ENCODE peak calls at places on chromosome 1, in eight cellular contexts. One of them, this sample, is unnamed.

GRCh38 chr1:218361298-218362065 is 16.3 kb downstream of the TGFB2 start:
- DNase-seq in stimulated activated CD8-positive, alpha-beta memory T cell treated with anti-CD3 and anti-CD28 coated beads, Interleukin-7, amount 100 ng/mL, for 1 hour: no peak
- DNase-seq in NCI-H774: no peak
- DNase-seq in Caco-2: peak
- DNase-seq in NCI-H1436: no peak
- DNase-seq in NCI-H1092 treated with DMSO at 0.1 percent for 48 hours: peak
- DNase-seq in upper lobe of right lung: no peak
- DNase-seq in neural progenitor cell: peak
- DNase-seq in this sample: no peak

GRCh38 chr1:22325531-22326371 is 125.9 kb upstream of the ZBTB40 start:
- DNase-seq in stimulated activated CD8-positive, alpha-beta memory T cell treated with anti-CD3 and anti-CD28 coated beads, Interleukin-7, amount 100 ng/mL, for 1 hour: no peak
- DNase-seq in NCI-H774: no peak
- DNase-seq in Caco-2: no peak
- DNase-seq in NCI-H1436: no peak
- DNase-seq in neural progenitor cell: no peak
- DNase-seq in NCI-H1092 treated with DMSO at 0.1 percent for 48 hours: no peak
- DNase-seq in upper lobe of right lung: peak
- DNase-seq in this sample: no peak

GRCh38 chr1:177010246-177010825 is 154.2 kb downstream of the ASTN1 start:
- DNase-seq in upper lobe of right lung: no peak
- DNase-seq in NCI-H1092 treated with DMSO at 0.1 percent for 48 hours: no peak
- DNase-seq in Caco-2: no peak
- DNase-seq in stimulated activated CD8-positive, alpha-beta memory T cell treated with anti-CD3 and anti-CD28 coated beads, Interleukin-7, amount 100 ng/mL, for 1 hour: no peak
- DNase-seq in neural progenitor cell: no peak
- DNase-seq in NCI-H1436: no peak
- DNase-seq in NCI-H774: no peak
- DNase-seq in this sample: no peak

GRCh38 chr1:22556391-22557104 is 6.7 kb upstream of the EPHA8 start:
- DNase-seq in Caco-2: no peak
- DNase-seq in NCI-H774: no peak
- DNase-seq in NCI-H1436: no peak
- DNase-seq in upper lobe of right lung: no peak
- DNase-seq in stimulated activated CD8-positive, alpha-beta memory T cell treated with anti-CD3 and anti-CD28 coated beads, Interleukin-7, amount 100 ng/mL, for 1 hour: no peak
- DNase-seq in neural progenitor cell: peak
- DNase-seq in NCI-H1092 treated with DMSO at 0.1 percent for 48 hours: no peak
- DNase-seq in this sample: no peak

GRCh38 chr1:192668434-192668983 is 32.6 kb downstream of the RGS13 start:
- DNase-seq in NCI-H1092 treated with DMSO at 0.1 percent for 48 hours: no peak
- DNase-seq in neural progenitor cell: peak
- DNase-seq in NCI-H1436: no peak
- DNase-seq in NCI-H774: no peak
- DNase-seq in Caco-2: no peak
- DNase-seq in upper lobe of right lung: no peak
- DNase-seq in stimulated activated CD8-positive, alpha-beta memory T cell treated with anti-CD3 and anti-CD28 coated beads, Interleukin-7, amount 100 ng/mL, for 1 hour: no peak
- DNase-seq in this sample: no peak

GRCh38 chr1:67853704-67854103 is 20.4 kb upstream of the GNG12 start:
- DNase-seq in NCI-H1436: peak
- DNase-seq in stimulated activated CD8-positive, alpha-beta memory T cell treated with anti-CD3 and anti-CD28 coated beads, Interleukin-7, amount 100 ng/mL, for 1 hour: no peak
- DNase-seq in neural progenitor cell: peak
- DNase-seq in NCI-H1092 treated with DMSO at 0.1 percent for 48 hours: peak
- DNase-seq in Caco-2: peak
- DNase-seq in upper lobe of right lung: peak
- DNase-seq in NCI-H774: peak
- DNase-seq in this sample: peak

GRCh38 chr1:182143825-182144661 is 82.5 kb upstream of the ZNF648 start:
- DNase-seq in NCI-H774: no peak
- DNase-seq in neural progenitor cell: peak
- DNase-seq in NCI-H1092 treated with DMSO at 0.1 percent for 48 hours: peak
- DNase-seq in Caco-2: no peak
- DNase-seq in NCI-H1436: no peak
- DNase-seq in upper lobe of right lung: peak
- DNase-seq in stimulated activated CD8-positive, alpha-beta memory T cell treated with anti-CD3 and anti-CD28 coated beads, Interleukin-7, amount 100 ng/mL, for 1 hour: no peak
- DNase-seq in this sample: peak

GRCh38 chr1:17422461-17422860 is 17.0 kb downstream of the RCC2 start:
- DNase-seq in NCI-H774: no peak
- DNase-seq in NCI-H1436: no peak
- DNase-seq in Caco-2: no peak
- DNase-seq in upper lobe of right lung: no peak
- DNase-seq in stimulated activated CD8-positive, alpha-beta memory T cell treated with anti-CD3 and anti-CD28 coated beads, Interleukin-7, amount 100 ng/mL, for 1 hour: no peak
- DNase-seq in NCI-H1092 treated with DMSO at 0.1 percent for 48 hours: no peak
- DNase-seq in neural progenitor cell: no peak
- DNase-seq in this sample: no peak

GRCh38 chr1:221689138-221689537 is 52.8 kb downstream of the DUSP10 start:
- DNase-seq in Caco-2: no peak
- DNase-seq in NCI-H1436: no peak
- DNase-seq in upper lobe of right lung: no peak
- DNase-seq in neural progenitor cell: no peak
- DNase-seq in stimulated activated CD8-positive, alpha-beta memory T cell treated with anti-CD3 and anti-CD28 coated beads, Interleukin-7, amount 100 ng/mL, for 1 hour: no peak
- DNase-seq in NCI-H774: no peak
- DNase-seq in NCI-H1092 treated with DMSO at 0.1 percent for 48 hours: no peak
- DNase-seq in this sample: no peak

GRCh38 chr1:19505694-19506457 is 20.5 kb upstream of the CAPZB start:
- DNase-seq in stimulated activated CD8-positive, alpha-beta memory T cell treated with anti-CD3 and anti-CD28 coated beads, Interleukin-7, amount 100 ng/mL, for 1 hour: no peak
- DNase-seq in neural progenitor cell: no peak
- DNase-seq in Caco-2: no peak
- DNase-seq in NCI-H1092 treated with DMSO at 0.1 percent for 48 hours: no peak
- DNase-seq in upper lobe of right lung: no peak
- DNase-seq in NCI-H1436: no peak
- DNase-seq in NCI-H774: no peak
- DNase-seq in this sample: no peak

GRCh38 chr1:218275823-218276222 is 9.3 kb upstream of the RRP15 start:
- DNase-seq in neural progenitor cell: no peak
- DNase-seq in Caco-2: no peak
- DNase-seq in NCI-H1436: no peak
- DNase-seq in upper lobe of right lung: no peak
- DNase-seq in NCI-H774: no peak
- DNase-seq in stimulated activated CD8-positive, alpha-beta memory T cell treated with anti-CD3 and anti-CD28 coated beads, Interleukin-7, amount 100 ng/mL, for 1 hour: no peak
- DNase-seq in NCI-H1092 treated with DMSO at 0.1 percent for 48 hours: no peak
- DNase-seq in this sample: no peak

GRCh38 chr1:183633676-183634343 is 1.8 kb downstream of the ARPC5 start:
- DNase-seq in Caco-2: peak
- DNase-seq in NCI-H1092 treated with DMSO at 0.1 percent for 48 hours: peak
- DNase-seq in NCI-H774: no peak
- DNase-seq in upper lobe of right lung: no peak
- DNase-seq in neural progenitor cell: peak
- DNase-seq in stimulated activated CD8-positive, alpha-beta memory T cell treated with anti-CD3 and anti-CD28 coated beads, Interleukin-7, amount 100 ng/mL, for 1 hour: no peak
- DNase-seq in NCI-H1436: no peak
- DNase-seq in this sample: peak

GRCh38 chr1:12518956-12519707 is 98.9 kb downstream of the DHRS3 start:
- DNase-seq in NCI-H1436: no peak
- DNase-seq in neural progenitor cell: peak
- DNase-seq in upper lobe of right lung: no peak
- DNase-seq in NCI-H1092 treated with DMSO at 0.1 percent for 48 hours: no peak
- DNase-seq in NCI-H774: no peak
- DNase-seq in stimulated activated CD8-positive, alpha-beta memory T cell treated with anti-CD3 and anti-CD28 coated beads, Interleukin-7, amount 100 ng/mL, for 1 hour: no peak
- DNase-seq in Caco-2: no peak
- DNase-seq in this sample: no peak

GRCh38 chr1:200704991-200705390 is 33.7 kb upstream of the CAMSAP2 start:
- DNase-seq in NCI-H1092 treated with DMSO at 0.1 percent for 48 hours: no peak
- DNase-seq in neural progenitor cell: no peak
- DNase-seq in Caco-2: no peak
- DNase-seq in stimulated activated CD8-positive, alpha-beta memory T cell treated with anti-CD3 and anti-CD28 coated beads, Interleukin-7, amount 100 ng/mL, for 1 hour: no peak
- DNase-seq in NCI-H774: no peak
- DNase-seq in NCI-H1436: no peak
- DNase-seq in upper lobe of right lung: no peak
- DNase-seq in this sample: no peak

GRCh38 chr1:92481598-92482403 is 4.9 kb downstream of the GFI1 start:
- DNase-seq in Caco-2: no peak
- DNase-seq in NCI-H774: no peak
- DNase-seq in upper lobe of right lung: no peak
- DNase-seq in stimulated activated CD8-positive, alpha-beta memory T cell treated with anti-CD3 and anti-CD28 coated beads, Interleukin-7, amount 100 ng/mL, for 1 hour: no peak
- DNase-seq in NCI-H1092 treated with DMSO at 0.1 percent for 48 hours: no peak
- DNase-seq in neural progenitor cell: peak
- DNase-seq in NCI-H1436: no peak
- DNase-seq in this sample: no peak

GRCh38 chr1:170601866-170602265 is 62.1 kb upstream of the PRRX1 start:
- DNase-seq in neural progenitor cell: no peak
- DNase-seq in NCI-H1092 treated with DMSO at 0.1 percent for 48 hours: no peak
- DNase-seq in NCI-H774: no peak
- DNase-seq in NCI-H1436: no peak
- DNase-seq in stimulated activated CD8-positive, alpha-beta memory T cell treated with anti-CD3 and anti-CD28 coated beads, Interleukin-7, amount 100 ng/mL, for 1 hour: no peak
- DNase-seq in upper lobe of right lung: no peak
- DNase-seq in Caco-2: no peak
- DNase-seq in this sample: no peak

GRCh38 chr1:37442644-37443043 is 31.7 kb upstream of the ZC3H12A start:
- DNase-seq in stimulated activated CD8-positive, alpha-beta memory T cell treated with anti-CD3 and anti-CD28 coated beads, Interleukin-7, amount 100 ng/mL, for 1 hour: no peak
- DNase-seq in NCI-H1436: no peak
- DNase-seq in Caco-2: no peak
- DNase-seq in neural progenitor cell: no peak
- DNase-seq in upper lobe of right lung: no peak
- DNase-seq in NCI-H774: no peak
- DNase-seq in NCI-H1092 treated with DMSO at 0.1 percent for 48 hours: no peak
- DNase-seq in this sample: no peak

GRCh38 chr1:97094257-97094972 is 372.8 kb downstream of the PTBP2 start:
- DNase-seq in upper lobe of right lung: no peak
- DNase-seq in neural progenitor cell: peak
- DNase-seq in NCI-H774: no peak
- DNase-seq in NCI-H1436: no peak
- DNase-seq in stimulated activated CD8-positive, alpha-beta memory T cell treated with anti-CD3 and anti-CD28 coated beads, Interleukin-7, amount 100 ng/mL, for 1 hour: no peak
- DNase-seq in Caco-2: peak
- DNase-seq in NCI-H1092 treated with DMSO at 0.1 percent for 48 hours: no peak
- DNase-seq in this sample: peak

GRCh38 chr1:243343970-243344749 is 88.3 kb downstream of the SDCCAG8 start:
- DNase-seq in upper lobe of right lung: no peak
- DNase-seq in Caco-2: peak
- DNase-seq in NCI-H774: peak
- DNase-seq in neural progenitor cell: peak
- DNase-seq in NCI-H1092 treated with DMSO at 0.1 percent for 48 hours: peak
- DNase-seq in NCI-H1436: peak
- DNase-seq in stimulated activated CD8-positive, alpha-beta memory T cell treated with anti-CD3 and anti-CD28 coated beads, Interleukin-7, amount 100 ng/mL, for 1 hour: no peak
- DNase-seq in this sample: no peak

GRCh38 chr1:245871881-245872280 is 635.2 kb downstream of the SMYD3 start:
- DNase-seq in NCI-H774: no peak
- DNase-seq in neural progenitor cell: no peak
- DNase-seq in Caco-2: no peak
- DNase-seq in NCI-H1436: no peak
- DNase-seq in upper lobe of right lung: no peak
- DNase-seq in NCI-H1092 treated with DMSO at 0.1 percent for 48 hours: no peak
- DNase-seq in stimulated activated CD8-positive, alpha-beta memory T cell treated with anti-CD3 and anti-CD28 coated beads, Interleukin-7, amount 100 ng/mL, for 1 hour: no peak
- DNase-seq in this sample: peak

GRCh38 chr1:18230840-18231239 is 123.2 kb downstream of the IGSF21 start:
- DNase-seq in stimulated activated CD8-positive, alpha-beta memory T cell treated with anti-CD3 and anti-CD28 coated beads, Interleukin-7, amount 100 ng/mL, for 1 hour: no peak
- DNase-seq in NCI-H1436: no peak
- DNase-seq in neural progenitor cell: no peak
- DNase-seq in upper lobe of right lung: no peak
- DNase-seq in Caco-2: no peak
- DNase-seq in NCI-H774: no peak
- DNase-seq in NCI-H1092 treated with DMSO at 0.1 percent for 48 hours: peak
- DNase-seq in this sample: no peak

GRCh38 chr1:184036517-184036949 is 995 bp downstream of the COLGALT2 start:
- DNase-seq in Caco-2: peak
- DNase-seq in NCI-H774: no peak
- DNase-seq in upper lobe of right lung: peak
- DNase-seq in NCI-H1092 treated with DMSO at 0.1 percent for 48 hours: peak
- DNase-seq in neural progenitor cell: peak
- DNase-seq in stimulated activated CD8-positive, alpha-beta memory T cell treated with anti-CD3 and anti-CD28 coated beads, Interleukin-7, amount 100 ng/mL, for 1 hour: no peak
- DNase-seq in NCI-H1436: no peak
- DNase-seq in this sample: no peak

GRCh38 chr1:71980543-71980942 is 301.8 kb downstream of the NEGR1 start:
- DNase-seq in NCI-H1436: no peak
- DNase-seq in neural progenitor cell: no peak
- DNase-seq in NCI-H1092 treated with DMSO at 0.1 percent for 48 hours: no peak
- DNase-seq in Caco-2: no peak
- DNase-seq in NCI-H774: no peak
- DNase-seq in stimulated activated CD8-positive, alpha-beta memory T cell treated with anti-CD3 and anti-CD28 coated beads, Interleukin-7, amount 100 ng/mL, for 1 hour: no peak
- DNase-seq in upper lobe of right lung: no peak
- DNase-seq in this sample: no peak

GRCh38 chr1:39925727-39926342 is 24.1 kb upstream of the MYCL start:
- DNase-seq in Caco-2: no peak
- DNase-seq in upper lobe of right lung: no peak
- DNase-seq in neural progenitor cell: no peak
- DNase-seq in NCI-H774: no peak
- DNase-seq in NCI-H1436: no peak
- DNase-seq in stimulated activated CD8-positive, alpha-beta memory T cell treated with anti-CD3 and anti-CD28 coated beads, Interleukin-7, amount 100 ng/mL, for 1 hour: no peak
- DNase-seq in NCI-H1092 treated with DMSO at 0.1 percent for 48 hours: no peak
- DNase-seq in this sample: no peak

GRCh38 chr1:204150702-204151561 is 912 bp downstream of the ETNK2 start:
- DNase-seq in stimulated activated CD8-positive, alpha-beta memory T cell treated with anti-CD3 and anti-CD28 coated beads, Interleukin-7, amount 100 ng/mL, for 1 hour: no peak
- DNase-seq in upper lobe of right lung: no peak
- DNase-seq in Caco-2: no peak
- DNase-seq in NCI-H1436: no peak
- DNase-seq in NCI-H1092 treated with DMSO at 0.1 percent for 48 hours: no peak
- DNase-seq in NCI-H774: no peak
- DNase-seq in neural progenitor cell: peak
- DNase-seq in this sample: no peak

GRCh38 chr1:233489436-233489835 is 124.5 kb upstream of the KCNK1 start:
- DNase-seq in neural progenitor cell: no peak
- DNase-seq in stimulated activated CD8-positive, alpha-beta memory T cell treated with anti-CD3 and anti-CD28 coated beads, Interleukin-7, amount 100 ng/mL, for 1 hour: no peak
- DNase-seq in NCI-H774: no peak
- DNase-seq in NCI-H1436: no peak
- DNase-seq in Caco-2: no peak
- DNase-seq in NCI-H1092 treated with DMSO at 0.1 percent for 48 hours: no peak
- DNase-seq in upper lobe of right lung: no peak
- DNase-seq in this sample: no peak

GRCh38 chr1:84736445-84736844 is 46.2 kb upstream of the SSX2IP start:
- DNase-seq in upper lobe of right lung: no peak
- DNase-seq in NCI-H1436: no peak
- DNase-seq in NCI-H774: no peak
- DNase-seq in Caco-2: no peak
- DNase-seq in NCI-H1092 treated with DMSO at 0.1 percent for 48 hours: no peak
- DNase-seq in neural progenitor cell: no peak
- DNase-seq in stimulated activated CD8-positive, alpha-beta memory T cell treated with anti-CD3 and anti-CD28 coated beads, Interleukin-7, amount 100 ng/mL, for 1 hour: no peak
- DNase-seq in this sample: no peak

GRCh38 chr1:198667796-198668195 is 29.0 kb downstream of the PTPRC start:
- DNase-seq in Caco-2: no peak
- DNase-seq in neural progenitor cell: no peak
- DNase-seq in NCI-H774: no peak
- DNase-seq in stimulated activated CD8-positive, alpha-beta memory T cell treated with anti-CD3 and anti-CD28 coated beads, Interleukin-7, amount 100 ng/mL, for 1 hour: no peak
- DNase-seq in NCI-H1092 treated with DMSO at 0.1 percent for 48 hours: no peak
- DNase-seq in upper lobe of right lung: no peak
- DNase-seq in NCI-H1436: no peak
- DNase-seq in this sample: no peak

GRCh38 chr1:24751833-24752232 is 6.6 kb downstream of the CLIC4 start:
- DNase-seq in upper lobe of right lung: no peak
- DNase-seq in NCI-H774: no peak
- DNase-seq in stimulated activated CD8-positive, alpha-beta memory T cell treated with anti-CD3 and anti-CD28 coated beads, Interleukin-7, amount 100 ng/mL, for 1 hour: no peak
- DNase-seq in neural progenitor cell: no peak
- DNase-seq in NCI-H1092 treated with DMSO at 0.1 percent for 48 hours: no peak
- DNase-seq in Caco-2: no peak
- DNase-seq in NCI-H1436: no peak
- DNase-seq in this sample: no peak

GRCh38 chr1:89938171-89939055 is 56.5 kb upstream of the ZNF326 start:
- DNase-seq in Caco-2: no peak
- DNase-seq in NCI-H774: no peak
- DNase-seq in NCI-H1092 treated with DMSO at 0.1 percent for 48 hours: no peak
- DNase-seq in NCI-H1436: no peak
- DNase-seq in stimulated activated CD8-positive, alpha-beta memory T cell treated with anti-CD3 and anti-CD28 coated beads, Interleukin-7, amount 100 ng/mL, for 1 hour: no peak
- DNase-seq in upper lobe of right lung: no peak
- DNase-seq in neural progenitor cell: no peak
- DNase-seq in this sample: peak

GRCh38 chr1:67604778-67605177 is 80.2 kb upstream of the GADD45A start:
- DNase-seq in NCI-H1436: no peak
- DNase-seq in Caco-2: no peak
- DNase-seq in upper lobe of right lung: no peak
- DNase-seq in stimulated activated CD8-positive, alpha-beta memory T cell treated with anti-CD3 and anti-CD28 coated beads, Interleukin-7, amount 100 ng/mL, for 1 hour: no peak
- DNase-seq in NCI-H1092 treated with DMSO at 0.1 percent for 48 hours: no peak
- DNase-seq in NCI-H774: no peak
- DNase-seq in neural progenitor cell: peak
- DNase-seq in this sample: no peak

GRCh38 chr1:7192453-7192852 is 407.2 kb downstream of the CAMTA1 start:
- DNase-seq in stimulated activated CD8-positive, alpha-beta memory T cell treated with anti-CD3 and anti-CD28 coated beads, Interleukin-7, amount 100 ng/mL, for 1 hour: no peak
- DNase-seq in Caco-2: no peak
- DNase-seq in NCI-H774: no peak
- DNase-seq in NCI-H1092 treated with DMSO at 0.1 percent for 48 hours: no peak
- DNase-seq in upper lobe of right lung: no peak
- DNase-seq in NCI-H1436: no peak
- DNase-seq in neural progenitor cell: no peak
- DNase-seq in this sample: no peak